ENCODE peak calls at places on chromosomes 2 and 18, in ten cellular contexts. One of them, this sample, is unnamed. For H3K9me3 and H3K27me3, the result is how much of the 10 kb centered on the place peaks cover.

GRCh38 chr18:21303913-21304312 is 61.9 kb downstream of the GREB1L start:
- DNase-seq in naive thymus-derived CD4-positive, alpha-beta T cell: no peak
- DNase-seq in CD8-positive, alpha-beta memory T cell: no peak
- DNase-seq in adipocyte: no peak
- DNase-seq in MM.1S: no peak
- DNase-seq in thoracic aorta: no peak
- DNase-seq in neural progenitor cell: no peak
- DNase-seq in HCT116: peak
- DNase-seq in GM23248: peak
- DNase-seq in hepatocyte: no peak
- DNase-seq in this sample: no peak

GRCh38 chr2:25072606-25073005 is 30.7 kb downstream of the EFR3B start:
- DNase-seq in naive thymus-derived CD4-positive, alpha-beta T cell: no peak
- DNase-seq in CD8-positive, alpha-beta memory T cell: no peak
- DNase-seq in adipocyte: no peak
- DNase-seq in MM.1S: no peak
- DNase-seq in thoracic aorta: no peak
- DNase-seq in neural progenitor cell: no peak
- DNase-seq in HCT116: no peak
- DNase-seq in GM23248: no peak
- DNase-seq in hepatocyte: no peak
- DNase-seq in this sample: no peak

GRCh38 chr2:39379643-39380524 is 57.2 kb downstream of the MAP4K3 start:
- DNase-seq in naive thymus-derived CD4-positive, alpha-beta T cell: no peak
- DNase-seq in CD8-positive, alpha-beta memory T cell: no peak
- DNase-seq in adipocyte: peak
- DNase-seq in MM.1S: peak
- DNase-seq in thoracic aorta: no peak
- DNase-seq in neural progenitor cell: peak
- DNase-seq in HCT116: peak
- DNase-seq in GM23248: peak
- DNase-seq in hepatocyte: peak
- DNase-seq in this sample: no peak

GRCh38 chr2:14451312-14451711 is 181.2 kb upstream of the LRATD1 start:
- DNase-seq in naive thymus-derived CD4-positive, alpha-beta T cell: no peak
- DNase-seq in CD8-positive, alpha-beta memory T cell: no peak
- DNase-seq in adipocyte: peak
- DNase-seq in MM.1S: no peak
- DNase-seq in thoracic aorta: no peak
- DNase-seq in neural progenitor cell: peak
- DNase-seq in HCT116: no peak
- DNase-seq in GM23248: peak
- DNase-seq in hepatocyte: no peak
- DNase-seq in this sample: no peak

GRCh38 chr18:68874361-68874760 is 76.5 kb downstream of the CCDC102B start:
- DNase-seq in naive thymus-derived CD4-positive, alpha-beta T cell: no peak
- DNase-seq in CD8-positive, alpha-beta memory T cell: no peak
- DNase-seq in adipocyte: peak
- DNase-seq in MM.1S: no peak
- DNase-seq in thoracic aorta: no peak
- DNase-seq in neural progenitor cell: no peak
- DNase-seq in HCT116: no peak
- DNase-seq in GM23248: peak
- DNase-seq in hepatocyte: no peak
- DNase-seq in this sample: no peak

GRCh38 chr2:188765522-188765921 is 208.7 kb upstream of the COL3A1 start:
- DNase-seq in naive thymus-derived CD4-positive, alpha-beta T cell: no peak
- DNase-seq in CD8-positive, alpha-beta memory T cell: no peak
- DNase-seq in adipocyte: peak
- DNase-seq in MM.1S: no peak
- DNase-seq in thoracic aorta: no peak
- DNase-seq in neural progenitor cell: peak
- DNase-seq in HCT116: peak
- DNase-seq in GM23248: peak
- DNase-seq in hepatocyte: peak
- DNase-seq in this sample: peak

GRCh38 chr2:223725494-223725893 is 111.9 kb downstream of the AP1S3 start:
- DNase-seq in naive thymus-derived CD4-positive, alpha-beta T cell: no peak
- DNase-seq in CD8-positive, alpha-beta memory T cell: no peak
- DNase-seq in adipocyte: peak
- DNase-seq in MM.1S: no peak
- DNase-seq in thoracic aorta: peak
- DNase-seq in neural progenitor cell: peak
- DNase-seq in HCT116: peak
- DNase-seq in GM23248: peak
- DNase-seq in hepatocyte: peak
- DNase-seq in this sample: peak

GRCh38 chr18:48323151-48323550 is 86.0 kb downstream of the ZBTB7C start:
- DNase-seq in naive thymus-derived CD4-positive, alpha-beta T cell: no peak
- DNase-seq in CD8-positive, alpha-beta memory T cell: no peak
- DNase-seq in adipocyte: no peak
- DNase-seq in MM.1S: no peak
- DNase-seq in thoracic aorta: no peak
- DNase-seq in neural progenitor cell: no peak
- DNase-seq in HCT116: no peak
- DNase-seq in GM23248: no peak
- DNase-seq in hepatocyte: no peak
- DNase-seq in this sample: no peak

DNA sequence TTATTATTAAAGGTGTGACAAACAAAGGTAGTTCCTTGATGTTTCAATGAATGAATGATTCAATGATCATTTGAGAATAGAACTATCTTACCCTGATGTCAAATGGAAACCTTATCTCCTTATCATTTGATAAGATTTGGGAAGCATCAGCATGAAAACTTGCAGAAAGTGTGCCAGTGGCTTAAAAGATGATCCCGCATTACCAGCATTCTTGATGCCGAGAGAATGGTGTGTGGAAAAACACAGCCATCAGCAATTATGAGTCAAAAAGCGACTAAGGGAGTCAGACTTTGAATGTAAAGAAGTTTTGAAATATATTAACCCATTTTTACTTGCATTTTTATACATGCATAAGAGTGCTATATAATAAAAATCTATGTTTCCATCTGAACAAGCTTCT is 93.7 kb downstream of the MAIP1 start:
- DNase-seq in naive thymus-derived CD4-positive, alpha-beta T cell: no peak
- DNase-seq in CD8-positive, alpha-beta memory T cell: no peak
- DNase-seq in adipocyte: no peak
- DNase-seq in MM.1S: no peak
- DNase-seq in thoracic aorta: no peak
- DNase-seq in neural progenitor cell: no peak
- DNase-seq in HCT116: no peak
- DNase-seq in GM23248: no peak
- DNase-seq in hepatocyte: no peak
- DNase-seq in this sample: no peak
- H3K9me3 ChIP-seq in naive thymus-derived CD4-positive, alpha-beta T cell: under half
- H3K9me3 ChIP-seq in CD8-positive, alpha-beta memory T cell: under half
- H3K9me3 ChIP-seq in adipocyte: under half
- H3K9me3 ChIP-seq in MM.1S: under half
- H3K9me3 ChIP-seq in thoracic aorta: under half
- H3K9me3 ChIP-seq in neural progenitor cell: under half
- H3K9me3 ChIP-seq in HCT116: under half
- H3K9me3 ChIP-seq in GM23248: under half
- H3K9me3 ChIP-seq in hepatocyte: under half
- H3K9me3 ChIP-seq in this sample: under half

DNA sequence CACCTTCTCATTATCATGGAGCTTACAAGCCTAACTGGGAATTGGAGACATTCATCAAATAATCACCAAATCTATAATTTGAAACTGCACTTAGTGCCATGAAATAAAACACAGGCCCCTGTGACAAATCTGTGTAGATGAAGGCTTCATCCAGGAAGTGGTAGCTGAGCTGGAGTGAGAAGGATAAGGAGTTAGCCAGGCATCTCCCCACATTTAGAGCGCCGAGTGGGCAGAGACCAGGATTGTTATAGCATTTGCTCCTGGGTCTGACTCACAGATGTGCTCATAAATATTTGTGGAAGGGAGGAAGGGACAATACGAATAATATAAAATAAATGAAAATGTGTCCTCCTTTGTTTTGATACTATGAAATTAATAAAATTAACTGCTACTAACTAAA is 2.5 kb upstream of the MAT2A start:
- DNase-seq in naive thymus-derived CD4-positive, alpha-beta T cell: no peak
- DNase-seq in CD8-positive, alpha-beta memory T cell: no peak
- DNase-seq in adipocyte: peak
- DNase-seq in MM.1S: no peak
- DNase-seq in thoracic aorta: no peak
- DNase-seq in neural progenitor cell: no peak
- DNase-seq in HCT116: no peak
- DNase-seq in GM23248: peak
- DNase-seq in hepatocyte: peak
- DNase-seq in this sample: peak
- H3K4me3 ChIP-seq in naive thymus-derived CD4-positive, alpha-beta T cell: no peak
- H3K4me3 ChIP-seq in CD8-positive, alpha-beta memory T cell: no peak
- H3K4me3 ChIP-seq in adipocyte: peak
- H3K4me3 ChIP-seq in MM.1S: no peak
- H3K4me3 ChIP-seq in thoracic aorta: peak
- H3K4me3 ChIP-seq in neural progenitor cell: no peak
- H3K4me3 ChIP-seq in HCT116: no peak
- H3K4me3 ChIP-seq in GM23248: peak
- H3K4me3 ChIP-seq in hepatocyte: no peak
- H3K4me3 ChIP-seq in this sample: peak

GRCh38 chr2:144520718-144521487 is 984 bp upstream of the ZEB2 start:
- DNase-seq in naive thymus-derived CD4-positive, alpha-beta T cell: no peak
- DNase-seq in CD8-positive, alpha-beta memory T cell: no peak
- DNase-seq in adipocyte: no peak
- DNase-seq in MM.1S: no peak
- DNase-seq in thoracic aorta: no peak
- DNase-seq in neural progenitor cell: no peak
- DNase-seq in HCT116: no peak
- DNase-seq in GM23248: peak
- DNase-seq in hepatocyte: no peak
- DNase-seq in this sample: no peak

GRCh38 chr2:144521702-144522101 is 1.8 kb upstream of the ZEB2 start:
- DNase-seq in naive thymus-derived CD4-positive, alpha-beta T cell: no peak
- DNase-seq in CD8-positive, alpha-beta memory T cell: no peak
- DNase-seq in adipocyte: no peak
- DNase-seq in MM.1S: no peak
- DNase-seq in thoracic aorta: no peak
- DNase-seq in neural progenitor cell: no peak
- DNase-seq in HCT116: no peak
- DNase-seq in GM23248: no peak
- DNase-seq in hepatocyte: no peak
- DNase-seq in this sample: no peak

GRCh38 chr2:144522741-144523605 is 3.1 kb upstream of the ZEB2 start:
- DNase-seq in naive thymus-derived CD4-positive, alpha-beta T cell: no peak
- DNase-seq in CD8-positive, alpha-beta memory T cell: no peak
- DNase-seq in adipocyte: peak
- DNase-seq in MM.1S: no peak
- DNase-seq in thoracic aorta: no peak
- DNase-seq in neural progenitor cell: peak
- DNase-seq in HCT116: no peak
- DNase-seq in GM23248: peak
- DNase-seq in hepatocyte: no peak
- DNase-seq in this sample: peak

GRCh38 chr2:144524190-144524957 is 4.5 kb upstream of the ZEB2 start:
- DNase-seq in naive thymus-derived CD4-positive, alpha-beta T cell: no peak
- DNase-seq in CD8-positive, alpha-beta memory T cell: peak
- DNase-seq in adipocyte: peak
- DNase-seq in MM.1S: no peak
- DNase-seq in thoracic aorta: no peak
- DNase-seq in neural progenitor cell: peak
- DNase-seq in HCT116: no peak
- DNase-seq in GM23248: peak
- DNase-seq in hepatocyte: peak
- DNase-seq in this sample: peak

DNA sequence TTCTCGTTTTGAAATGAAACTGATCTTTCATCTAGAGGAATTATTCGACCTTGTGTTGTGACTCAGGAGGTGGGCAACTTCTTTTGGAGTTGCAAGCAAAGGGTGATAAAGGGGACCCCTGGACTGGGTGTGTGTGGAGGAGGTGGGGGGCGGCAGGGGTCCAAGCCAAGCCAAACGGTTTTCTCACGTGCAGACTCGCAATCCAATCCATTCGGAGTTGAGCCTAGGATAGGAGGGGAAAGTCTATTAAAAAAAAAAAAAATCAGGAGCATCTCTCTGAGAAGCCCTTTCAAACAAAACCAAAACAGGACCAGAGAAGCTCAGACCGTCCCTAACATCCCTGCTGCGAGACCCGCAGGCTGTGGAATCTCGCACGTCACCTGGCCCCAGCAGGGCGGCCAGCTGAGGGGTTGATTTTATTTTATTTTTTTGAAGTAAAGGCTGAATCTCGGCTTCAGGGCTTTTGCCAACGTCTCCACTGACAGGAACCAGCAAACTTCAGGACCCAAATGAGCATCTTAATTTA is 3.8 kb upstream of the ZEB2 start:
- DNase-seq in naive thymus-derived CD4-positive, alpha-beta T cell: no peak
- DNase-seq in CD8-positive, alpha-beta memory T cell: no peak
- DNase-seq in adipocyte: peak
- DNase-seq in MM.1S: no peak
- DNase-seq in thoracic aorta: no peak
- DNase-seq in neural progenitor cell: peak
- DNase-seq in HCT116: no peak
- DNase-seq in GM23248: peak
- DNase-seq in hepatocyte: no peak
- DNase-seq in this sample: peak
- H3K27me3 ChIP-seq in naive thymus-derived CD4-positive, alpha-beta T cell: under half
- H3K27me3 ChIP-seq in CD8-positive, alpha-beta memory T cell: under half
- H3K27me3 ChIP-seq in adipocyte: under half
- H3K27me3 ChIP-seq in MM.1S: half or more
- H3K27me3 ChIP-seq in thoracic aorta: under half
- H3K27me3 ChIP-seq in neural progenitor cell: under half
- H3K27me3 ChIP-seq in HCT116: under half
- H3K27me3 ChIP-seq in GM23248: under half
- H3K27me3 ChIP-seq in hepatocyte: half or more
- H3K27me3 ChIP-seq in this sample: under half

GRCh38 chr2:67050621-67051020 is 346.5 kb upstream of the ETAA1 start:
- DNase-seq in naive thymus-derived CD4-positive, alpha-beta T cell: no peak
- DNase-seq in CD8-positive, alpha-beta memory T cell: no peak
- DNase-seq in adipocyte: no peak
- DNase-seq in MM.1S: no peak
- DNase-seq in thoracic aorta: no peak
- DNase-seq in neural progenitor cell: no peak
- DNase-seq in HCT116: no peak
- DNase-seq in GM23248: peak
- DNase-seq in hepatocyte: no peak
- DNase-seq in this sample: no peak

GRCh38 chr2:67043781-67044478 is 353.2 kb upstream of the ETAA1 start:
- DNase-seq in naive thymus-derived CD4-positive, alpha-beta T cell: no peak
- DNase-seq in CD8-positive, alpha-beta memory T cell: no peak
- DNase-seq in adipocyte: no peak
- DNase-seq in MM.1S: no peak
- DNase-seq in thoracic aorta: no peak
- DNase-seq in neural progenitor cell: no peak
- DNase-seq in HCT116: no peak
- DNase-seq in GM23248: no peak
- DNase-seq in hepatocyte: no peak
- DNase-seq in this sample: no peak

GRCh38 chr2:67046568-67046967 is 350.6 kb upstream of the ETAA1 start:
- DNase-seq in naive thymus-derived CD4-positive, alpha-beta T cell: no peak
- DNase-seq in CD8-positive, alpha-beta memory T cell: no peak
- DNase-seq in adipocyte: no peak
- DNase-seq in MM.1S: no peak
- DNase-seq in thoracic aorta: no peak
- DNase-seq in neural progenitor cell: no peak
- DNase-seq in HCT116: no peak
- DNase-seq in GM23248: no peak
- DNase-seq in hepatocyte: peak
- DNase-seq in this sample: no peak

DNA sequence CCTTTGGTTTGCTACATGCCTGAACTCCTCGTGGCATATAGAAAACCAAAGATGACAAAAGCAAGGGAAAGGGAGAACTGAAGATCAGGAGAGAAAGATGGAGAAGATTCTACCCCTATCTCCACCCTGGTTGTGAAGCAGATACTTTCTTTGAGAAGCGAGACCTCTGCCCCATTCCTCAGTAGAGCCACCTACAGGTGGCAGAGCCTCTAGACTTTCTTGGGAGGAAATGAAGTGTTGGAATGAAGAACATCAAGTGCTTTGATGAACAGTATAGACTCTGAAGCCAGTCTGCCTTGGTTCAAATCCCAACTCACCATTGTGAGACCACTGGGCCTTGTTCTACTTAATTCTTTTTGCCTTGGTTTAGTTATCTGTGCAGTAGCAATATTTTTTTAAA is 348.8 kb upstream of the ETAA1 start:
- DNase-seq in naive thymus-derived CD4-positive, alpha-beta T cell: no peak
- DNase-seq in CD8-positive, alpha-beta memory T cell: no peak
- DNase-seq in adipocyte: no peak
- DNase-seq in MM.1S: no peak
- DNase-seq in thoracic aorta: no peak
- DNase-seq in neural progenitor cell: no peak
- DNase-seq in HCT116: no peak
- DNase-seq in GM23248: no peak
- DNase-seq in hepatocyte: no peak
- DNase-seq in this sample: no peak
- H3K9me3 ChIP-seq in naive thymus-derived CD4-positive, alpha-beta T cell: under half
- H3K9me3 ChIP-seq in CD8-positive, alpha-beta memory T cell: under half
- H3K9me3 ChIP-seq in adipocyte: under half
- H3K9me3 ChIP-seq in MM.1S: under half
- H3K9me3 ChIP-seq in thoracic aorta: under half
- H3K9me3 ChIP-seq in neural progenitor cell: under half
- H3K9me3 ChIP-seq in HCT116: under half
- H3K9me3 ChIP-seq in GM23248: under half
- H3K9me3 ChIP-seq in hepatocyte: under half
- H3K9me3 ChIP-seq in this sample: under half

This sample was measured in MG63.